ENCODE peak calls at places on chromosomes 1 and 21, in six cellular contexts. Z, M, A, X, D and G are unnamed samples.

GRCh38 chr1:16163882-16164820 is 8.3 kb upstream of the EPHA2 start:
- DNase-seq in Z (no peak), M (no peak), A (no peak), X (peak), D (no peak), G (no peak)

GRCh38 chr1:223631367-223631977 is 34.0 kb downstream of the CAPN8 start:
- DNase-seq in Z (no peak), M (no peak), A (no peak), X (no peak), D (no peak), G (no peak)

GRCh38 chr1:78570539-78570938 is 49.7 kb upstream of the IFI44L start:
- DNase-seq in Z (no peak), M (no peak), A (no peak), X (no peak), D (no peak), G (no peak)

GRCh38 chr1:150006881-150007401 is 3.6 kb downstream of the OTUD7B start:
- DNase-seq in Z (no peak), M (no peak), A (no peak), X (no peak), D (no peak), G (no peak)

GRCh38 chr1:13585599-13585965 is 1.9 kb downstream of the PDPN start:
- DNase-seq in Z (no peak), M (no peak), A (no peak), X (no peak), D (no peak), G (no peak)

GRCh38 chr1:94955767-94956632 is 29.1 kb upstream of the CNN3 start:
- DNase-seq in Z (no peak), M (no peak), A (no peak), X (peak), D (no peak), G (no peak)

GRCh38 chr1:18505666-18506065 is 24.9 kb downstream of the KLHDC7A start:
- DNase-seq in Z (no peak), M (no peak), A (no peak), X (no peak), D (no peak), G (no peak)

GRCh38 chr1:83627045-83627444 is 371.9 kb downstream of the TTLL7 start:
- DNase-seq in Z (no peak), M (no peak), A (no peak), X (no peak), D (no peak), G (no peak)

GRCh38 chr1:1442069-1442770 is 6.7 kb downstream of the VWA1 start:
- DNase-seq in Z (no peak), M (no peak), A (no peak), X (no peak), D (no peak), G (no peak)

GRCh38 chr21:29650561-29651022 is 289.2 kb downstream of the GRIK1 start:
- DNase-seq in Z (no peak), M (no peak), A (no peak), X (no peak), D (no peak), G (no peak)

GRCh38 chr21:20875741-20876140 is 122.5 kb upstream of the NCAM2 start:
- DNase-seq in Z (no peak), M (no peak), A (no peak), X (no peak), D (no peak), G (no peak)

GRCh38 chr1:26220199-26220912 is 13.6 kb upstream of the CEP85 start:
- DNase-seq in Z (no peak), M (no peak), A (peak), X (no peak), D (no peak), G (no peak)

GRCh38 chr1:30405081-30405480 is 318.3 kb downstream of the MATN1 start:
- DNase-seq in Z (no peak), M (no peak), A (no peak), X (no peak), D (peak), G (no peak)

GRCh38 chr1:233081686-233082085 is 131.3 kb downstream of the NTPCR start:
- DNase-seq in Z (no peak), M (no peak), A (no peak), X (peak), D (peak), G (no peak)

GRCh38 chr21:33206771-33207290 is 22.9 kb upstream of the IFNAR2 start:
- DNase-seq in Z (no peak), M (no peak), A (no peak), X (no peak), D (no peak), G (no peak)